ENCODE peak calls at places on chromosome 10, in eight cellular contexts. H is transverse colon; I is CD8-positive, alpha-beta memory T cell; U is activated effector memory CD4-positive, alpha-beta T cell treated with anti-CD3 and anti-CD28 coated beads, Interleukin-2, amount 50 U/mL, for 16 hours; C is neural crest cell; J is activated T-helper 2 cell treated with anti-CD3 and anti-CD28 coated beads, Interferon-gamma antibody, Interleukin-2, Interleukin-4, amounts not matched to agents 10 μg/mL and 5 μg/mL and 100 μg/mL, durations not matched to agents 14 hours and 24 hours and 36 hours; P is anterior cingulate cortex; K is substantia nigra. X is an unnamed sample.

GRCh38 chr10:103894454-103894853 is 23.5 kb downstream of the STN1 start:
- DNase-seq in P (no peak), U (no peak), J (no peak), I (no peak), K (no peak), C (no peak), H (no peak), X (no peak)

GRCh38 chr10:34906021-34906965 is 91.2 kb upstream of the PARD3 start:
- DNase-seq in C (peak), U (no peak), P (no peak), K (no peak), J (no peak), I (no peak), H (no peak), X (no peak)

GRCh38 chr10:2201534-2202104 is 464.3 kb upstream of the ADARB2 start:
- DNase-seq in U (no peak), I (no peak), J (no peak), H (no peak), C (no peak), K (no peak), P (no peak), X (no peak)

GRCh38 chr10:102752266-102752930 is 8.7 kb downstream of the WBP1L start:
- DNase-seq in C (no peak), I (no peak), K (no peak), U (no peak), J (no peak), H (peak), P (no peak), X (no peak)

GRCh38 chr10:4670737-4671136 is 155.3 kb upstream of the AKR1E2 start:
- DNase-seq in C (no peak), H (no peak), P (no peak), J (no peak), U (no peak), K (no peak), I (no peak), X (no peak)

GRCh38 chr10:88427024-88427423 is 156.1 kb downstream of the RNLS start:
- DNase-seq in J (no peak), I (no peak), U (no peak), P (no peak), K (no peak), H (no peak), C (no peak), X (no peak)

GRCh38 chr10:132634241-132634946 is 96.8 kb downstream of the INPP5A start:
- DNase-seq in K (no peak), U (peak), P (no peak), I (peak), J (no peak), C (no peak), H (peak), X (no peak)

GRCh38 chr10:108787932-108788331 is 1135.4 kb downstream of the XPNPEP1 start:
- DNase-seq in I (no peak), J (no peak), U (no peak), C (no peak), P (no peak), K (no peak), H (no peak), X (no peak)

GRCh38 chr10:17432738-17433137 is 21.7 kb downstream of the ST8SIA6 start:
- DNase-seq in K (no peak), I (no peak), P (no peak), U (no peak), J (no peak), C (no peak), H (no peak), X (no peak)

GRCh38 chr10:123945506-123945905 is 53.9 kb upstream of the CPXM2 start:
- DNase-seq in C (no peak), U (no peak), H (no peak), I (no peak), K (no peak), P (no peak), J (no peak), X (no peak)

GRCh38 chr10:110387983-110388681 is 83.4 kb upstream of the SMNDC1 start:
- DNase-seq in P (no peak), I (peak), U (peak), K (no peak), C (no peak), J (no peak), H (no peak), X (no peak)

GRCh38 chr10:122154733-122155366 is 116.2 kb upstream of the BTBD16 start:
- DNase-seq in H (no peak), K (no peak), I (no peak), U (no peak), P (peak), J (no peak), C (no peak), X (no peak)

GRCh38 chr10:57867226-57867625 is 400.5 kb downstream of the IPMK start:
- DNase-seq in J (no peak), I (no peak), C (no peak), U (no peak), K (no peak), P (no peak), H (no peak), X (no peak)

GRCh38 chr10:35711615-35712411 is 69.7 kb upstream of the FZD8 start:
- DNase-seq in H (no peak), I (no peak), J (no peak), C (no peak), P (no peak), K (no peak), U (no peak), X (no peak)

GRCh38 chr10:125414998-125415397 is 254.6 kb upstream of the CTBP2 start:
- DNase-seq in U (no peak), C (no peak), K (no peak), H (no peak), P (no peak), I (no peak), J (no peak), X (no peak)

GRCh38 chr10:76352300-76352699 is 920.9 kb downstream of the LRMDA start:
- DNase-seq in K (no peak), P (no peak), U (no peak), J (no peak), H (no peak), C (no peak), I (no peak), X (no peak)

GRCh38 chr10:34010891-34011290 is 676.4 kb upstream of the NRP1 start:
- DNase-seq in K (no peak), I (no peak), J (no peak), U (no peak), H (no peak), P (no peak), C (no peak), X (no peak)

GRCh38 chr10:118701529-118702323 is 53.0 kb downstream of the CACUL1 start:
- DNase-seq in I (no peak), J (no peak), P (no peak), C (no peak), H (no peak), U (no peak), K (no peak), X (no peak)

GRCh38 chr10:14812271-14812670 is 25.6 kb downstream of the CDNF start:
- DNase-seq in P (no peak), K (no peak), U (no peak), C (no peak), J (no peak), H (no peak), I (no peak), X (no peak)

GRCh38 chr10:3699896-3700295 is 85.1 kb downstream of the KLF6 start:
- DNase-seq in I (no peak), U (no peak), C (no peak), H (no peak), P (no peak), J (no peak), K (no peak), X (no peak)

GRCh38 chr10:124663228-124663627 is 81.0 kb downstream of the FAM53B start:
- DNase-seq in I (no peak), K (no peak), C (no peak), H (no peak), U (no peak), J (no peak), P (no peak), X (no peak)

GRCh38 chr10:17548786-17549185 is 68.4 kb downstream of the HACD1 start:
- DNase-seq in C (no peak), J (no peak), K (no peak), H (no peak), I (no peak), U (no peak), P (no peak), X (no peak)

GRCh38 chr10:59536576-59537014 is 173.1 kb downstream of the SLC16A9 start:
- DNase-seq in U (no peak), C (no peak), I (no peak), K (no peak), P (no peak), J (no peak), H (no peak), X (no peak)

GRCh38 chr10:5184987-5185386 is at the start of gene AKR1C8:
- DNase-seq in U (no peak), J (no peak), C (no peak), P (no peak), K (no peak), I (no peak), H (no peak), X (no peak)

GRCh38 chr10:64444578-64444977 is 923.4 kb downstream of the REEP3 start:
- DNase-seq in K (no peak), U (no peak), C (no peak), P (no peak), H (no peak), J (no peak), I (no peak), X (no peak)

GRCh38 chr10:77289027-77289501 is 348.5 kb downstream of the KCNMA1 start:
- DNase-seq in P (no peak), U (no peak), J (no peak), C (no peak), K (no peak), I (no peak), H (no peak), X (no peak)

GRCh38 chr10:36351159-36351558 is 709.1 kb upstream of the FZD8 start:
- DNase-seq in J (no peak), I (no peak), U (no peak), H (no peak), P (no peak), C (no peak), K (no peak), X (no peak)

GRCh38 chr10:49135575-49136313 is 1.9 kb upstream of the FAM170B start:
- DNase-seq in I (no peak), K (no peak), J (no peak), H (no peak), P (no peak), U (no peak), C (no peak), X (no peak)

GRCh38 chr10:101494650-101495049 is 93.4 kb downstream of the POLL start:
- DNase-seq in P (no peak), I (no peak), K (no peak), U (no peak), J (no peak), C (no peak), H (no peak), X (no peak)

GRCh38 chr10:126262971-126263370 is 125.3 kb downstream of the ADAM12 start:
- DNase-seq in J (no peak), I (no peak), K (no peak), P (no peak), C (no peak), U (no peak), H (no peak), X (no peak)

GRCh38 chr10:33008499-33009243 is 50.6 kb upstream of the ITGB1 start:
- DNase-seq in H (peak), C (peak), U (peak), J (peak), I (peak), K (no peak), P (no peak), X (peak)

GRCh38 chr10:103627111-103627892 is 133.8 kb downstream of the NEURL1 start:
- DNase-seq in U (no peak), P (no peak), H (no peak), I (no peak), J (no peak), K (no peak), C (no peak), X (no peak)

X was measured in hippocampal formation.